ENCODE peak calls at places on chromosomes 16 and 17, in six cellular contexts. One of them, this sample, is unnamed.

GRCh38 chr17:45666046-45666600 is 118.0 kb upstream of the CRHR1 start:
- DNase-seq in HFF-Myc: no peak
- DNase-seq in PC-3: peak
- DNase-seq in neural progenitor cell: peak
- DNase-seq in thyroid gland: no peak
- DNase-seq in brain microvascular endothelial cell: no peak
- DNase-seq in this sample: no peak

GRCh38 chr17:82718986-82719685 is 2.6 kb downstream of the FN3KRP start:
- DNase-seq in HFF-Myc: no peak
- DNase-seq in neural progenitor cell: no peak
- DNase-seq in PC-3: no peak
- DNase-seq in thyroid gland: no peak
- DNase-seq in brain microvascular endothelial cell: no peak
- DNase-seq in this sample: no peak

GRCh38 chr16:8464979-8465378 is 125.3 kb downstream of the TMEM114 start:
- DNase-seq in HFF-Myc: no peak
- DNase-seq in brain microvascular endothelial cell: no peak
- DNase-seq in PC-3: no peak
- DNase-seq in neural progenitor cell: no peak
- DNase-seq in thyroid gland: no peak
- DNase-seq in this sample: no peak

GRCh38 chr17:75873587-75874322 is 4.6 kb downstream of the TRIM47 start:
- DNase-seq in brain microvascular endothelial cell: no peak
- DNase-seq in PC-3: no peak
- DNase-seq in neural progenitor cell: no peak
- DNase-seq in HFF-Myc: no peak
- DNase-seq in thyroid gland: no peak
- DNase-seq in this sample: no peak

GRCh38 chr17:53127331-53127730 is 695.4 kb upstream of the KIF2B start:
- DNase-seq in thyroid gland: no peak
- DNase-seq in neural progenitor cell: no peak
- DNase-seq in brain microvascular endothelial cell: no peak
- DNase-seq in PC-3: no peak
- DNase-seq in HFF-Myc: no peak
- DNase-seq in this sample: no peak

GRCh38 chr17:28204244-28204643 is 114.8 kb upstream of the TMEM97 start:
- DNase-seq in neural progenitor cell: no peak
- DNase-seq in brain microvascular endothelial cell: no peak
- DNase-seq in thyroid gland: no peak
- DNase-seq in HFF-Myc: no peak
- DNase-seq in PC-3: no peak
- DNase-seq in this sample: no peak

GRCh38 chr17:58643147-58643546 is 48.7 kb downstream of the TEX14 start:
- DNase-seq in PC-3: peak
- DNase-seq in thyroid gland: no peak
- DNase-seq in neural progenitor cell: no peak
- DNase-seq in HFF-Myc: no peak
- DNase-seq in brain microvascular endothelial cell: peak
- DNase-seq in this sample: peak

GRCh38 chr17:31511583-31511982 is 120.1 kb downstream of the RAB11FIP4 start:
- DNase-seq in neural progenitor cell: no peak
- DNase-seq in HFF-Myc: no peak
- DNase-seq in thyroid gland: no peak
- DNase-seq in brain microvascular endothelial cell: no peak
- DNase-seq in PC-3: no peak
- DNase-seq in this sample: no peak

GRCh38 chr17:45706033-45706432 is 78.1 kb upstream of the CRHR1 start:
- DNase-seq in PC-3: no peak
- DNase-seq in brain microvascular endothelial cell: no peak
- DNase-seq in thyroid gland: no peak
- DNase-seq in HFF-Myc: no peak
- DNase-seq in neural progenitor cell: no peak
- DNase-seq in this sample: no peak

GRCh38 chr17:48970224-48970623 is 1.8 kb upstream of the GIP start:
- DNase-seq in brain microvascular endothelial cell: no peak
- DNase-seq in PC-3: no peak
- DNase-seq in thyroid gland: no peak
- DNase-seq in HFF-Myc: no peak
- DNase-seq in neural progenitor cell: no peak
- DNase-seq in this sample: peak

GRCh38 chr17:64174686-64175456 is 44.9 kb upstream of the ERN1 start:
- DNase-seq in brain microvascular endothelial cell: peak
- DNase-seq in PC-3: no peak
- DNase-seq in neural progenitor cell: no peak
- DNase-seq in thyroid gland: peak
- DNase-seq in HFF-Myc: peak
- DNase-seq in this sample: peak

GRCh38 chr17:64170286-64170685 is 40.3 kb upstream of the ERN1 start:
- DNase-seq in HFF-Myc: no peak
- DNase-seq in brain microvascular endothelial cell: no peak
- DNase-seq in PC-3: no peak
- DNase-seq in neural progenitor cell: no peak
- DNase-seq in thyroid gland: peak
- DNase-seq in this sample: no peak

GRCh38 chr17:64173646-64174045 is 43.7 kb upstream of the ERN1 start:
- DNase-seq in PC-3: no peak
- DNase-seq in neural progenitor cell: no peak
- DNase-seq in thyroid gland: peak
- DNase-seq in HFF-Myc: no peak
- DNase-seq in brain microvascular endothelial cell: no peak
- DNase-seq in this sample: no peak

GRCh38 chr17:64171041-64171440 is 41.1 kb upstream of the ERN1 start:
- DNase-seq in HFF-Myc: no peak
- DNase-seq in brain microvascular endothelial cell: no peak
- DNase-seq in neural progenitor cell: no peak
- DNase-seq in PC-3: peak
- DNase-seq in thyroid gland: no peak
- DNase-seq in this sample: no peak

DNA sequence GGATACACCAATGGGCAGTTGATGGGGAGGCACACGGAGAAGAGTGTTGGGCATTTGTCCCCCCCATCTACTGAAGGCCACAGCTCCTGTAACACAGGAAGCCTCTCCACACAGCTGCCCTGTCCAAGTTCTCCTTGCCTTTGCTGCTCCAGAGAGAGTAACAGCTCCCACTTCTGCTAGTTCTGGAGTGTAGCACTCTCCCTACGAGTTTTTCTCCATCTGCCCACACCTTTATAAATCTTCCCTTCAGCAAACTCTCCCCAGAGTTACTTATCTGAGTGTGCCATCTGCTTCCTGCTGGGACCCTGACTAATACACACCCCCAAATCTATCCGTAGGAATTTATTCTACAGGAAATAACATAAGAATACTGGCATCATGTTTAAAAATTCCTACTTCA is 42.6 kb upstream of the ERN1 start:
- DNase-seq in thyroid gland: no peak
- DNase-seq in HFF-Myc: no peak
- DNase-seq in PC-3: no peak
- DNase-seq in brain microvascular endothelial cell: no peak
- DNase-seq in neural progenitor cell: no peak
- DNase-seq in this sample: no peak
- TF ChIP-seq CTCF in thyroid gland: no peak
- TF ChIP-seq CTCF in HFF-Myc: no peak
- TF ChIP-seq CTCF in PC-3: no peak
- TF ChIP-seq CTCF in brain microvascular endothelial cell: no peak
- TF ChIP-seq CTCF in neural progenitor cell: no peak
- TF ChIP-seq CTCF in this sample: no peak

DNA sequence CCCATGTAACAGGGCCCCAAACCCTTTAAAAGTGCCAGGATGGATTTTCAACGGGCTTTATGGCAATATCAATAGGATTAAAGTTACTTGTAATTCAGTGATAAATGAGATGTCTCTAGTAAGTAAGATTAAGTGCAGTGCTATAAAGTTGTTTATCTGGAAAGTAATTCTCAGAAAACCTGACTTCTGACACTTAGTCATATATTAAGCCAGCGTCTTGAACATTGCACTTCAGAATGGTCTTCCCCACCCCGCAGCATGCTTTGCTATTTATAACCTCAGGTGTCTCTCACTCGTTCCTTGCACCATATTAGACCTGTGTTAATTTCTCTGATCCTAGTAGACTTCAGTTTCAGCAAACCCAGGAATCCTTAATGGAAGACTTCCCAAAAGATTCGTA is 2.1 kb upstream of the MAF start:
- DNase-seq in thyroid gland: no peak
- DNase-seq in neural progenitor cell: no peak
- DNase-seq in brain microvascular endothelial cell: no peak
- DNase-seq in HFF-Myc: no peak
- DNase-seq in PC-3: no peak
- DNase-seq in this sample: no peak
- H3K4me3 ChIP-seq in thyroid gland: no peak
- H3K4me3 ChIP-seq in neural progenitor cell: peak
- H3K4me3 ChIP-seq in brain microvascular endothelial cell: peak
- H3K4me3 ChIP-seq in HFF-Myc: no peak
- H3K4me3 ChIP-seq in PC-3: no peak
- H3K4me3 ChIP-seq in this sample: no peak

GRCh38 chr16:70454221-70455034 is at the start of gene FCSK:
- DNase-seq in PC-3: peak
- DNase-seq in thyroid gland: peak
- DNase-seq in HFF-Myc: no peak
- DNase-seq in brain microvascular endothelial cell: peak
- DNase-seq in neural progenitor cell: peak
- DNase-seq in this sample: peak
- TF ChIP-seq CTCF in PC-3: no peak
- TF ChIP-seq CTCF in thyroid gland: no peak
- TF ChIP-seq CTCF in HFF-Myc: no peak
- TF ChIP-seq CTCF in brain microvascular endothelial cell: no peak
- TF ChIP-seq CTCF in neural progenitor cell: peak
- TF ChIP-seq CTCF in this sample: no peak

GRCh38 chr16:61968242-61968978 is 67.8 kb downstream of the CDH8 start:
- DNase-seq in HFF-Myc: no peak
- DNase-seq in neural progenitor cell: peak
- DNase-seq in PC-3: no peak
- DNase-seq in thyroid gland: no peak
- DNase-seq in brain microvascular endothelial cell: peak
- DNase-seq in this sample: no peak
- H3K4me3 ChIP-seq in HFF-Myc: no peak
- H3K4me3 ChIP-seq in neural progenitor cell: no peak
- H3K4me3 ChIP-seq in PC-3: no peak
- H3K4me3 ChIP-seq in thyroid gland: no peak
- H3K4me3 ChIP-seq in brain microvascular endothelial cell: no peak
- H3K4me3 ChIP-seq in this sample: no peak

This sample was measured in AG10803.